ENCODE peak calls at places on chromosomes 12 and 14, in four cellular contexts. L, M, F and C are unnamed samples.

GRCh38 chr12:42145552-42146215 is 1.0 kb upstream of the GXYLT1 start:
- DNase-seq in L (no peak), M (no peak), F (no peak), C (no peak)

GRCh38 chr12:26119391-26119981 is 5.4 kb downstream of the BHLHE41 start:
- DNase-seq in L (no peak), M (no peak), F (no peak), C (peak; percentile 59)

GRCh38 chr12:49389092-49389703 is 21.9 kb downstream of the SPATS2 start:
- DNase-seq in L (peak; percentile 62), M (no peak), F (no peak), C (peak; percentile 46)

GRCh38 chr12:14710632-14711324 is 14.4 kb upstream of the GUCY2C start:
- DNase-seq in L (no peak), M (no peak), F (no peak), C (no peak)

GRCh38 chr14:79706382-79706781 is 504.9 kb downstream of the DIO2 start:
- DNase-seq in L (no peak), F (no peak), M (no peak), C (no peak)

GRCh38 chr12:32390572-32391219 is 8.7 kb upstream of the FGD4 start:
- DNase-seq in F (peak; percentile 7), M (no peak), L (no peak), C (peak; percentile 93)

GRCh38 chr12:21891763-21892217 is 49.4 kb downstream of the ABCC9 start:
- DNase-seq in F (peak; percentile 40), L (no peak), M (no peak), C (no peak)

GRCh38 chr14:76919811-76920571 is 93.8 kb downstream of the LRRC74A start:
- DNase-seq in L (no peak), F (peak; percentile 67), M (no peak), C (peak; percentile 34)

GRCh38 chr12:96365604-96366230 is 34.5 kb downstream of the CDK17 start:
- DNase-seq in L (no peak), F (no peak), M (no peak), C (no peak)

GRCh38 chr12:80681-81190 is 14.2 kb downstream of the IQSEC3 start:
- DNase-seq in M (no peak), L (no peak), F (no peak), C (no peak)

GRCh38 chr12:2504577-2504976 is 290.2 kb upstream of the FKBP4 start:
- DNase-seq in M (no peak), L (no peak), F (no peak), C (no peak)

GRCh38 chr14:52299692-52300278 is 14.3 kb upstream of the PTGER2 start:
- DNase-seq in F (no peak), M (no peak), L (no peak), C (no peak)

GRCh38 chr12:91133871-91134270 is 22.6 kb upstream of the LUM start:
- DNase-seq in M (no peak), L (no peak), F (no peak), C (no peak)

GRCh38 chr12:78121969-78122610 is 291.4 kb downstream of the NAV3 start:
- DNase-seq in F (no peak), L (no peak), M (no peak), C (no peak)

GRCh38 chr14:71473843-71474242 is 458.4 kb upstream of the RGS6 start:
- DNase-seq in M (no peak), L (no peak), F (no peak), C (no peak)

GRCh38 chr12:120640840-120641833 is 711 bp downstream of the CABP1 start:
- DNase-seq in L (peak; percentile 72), F (peak; percentile 32), M (peak; percentile 5), C (peak; percentile 65)

GRCh38 chr12:92735131-92735721 is 32.4 kb downstream of the PLEKHG7 start:
- DNase-seq in L (no peak), M (no peak), F (peak; percentile 27), C (no peak)

GRCh38 chr12:28793767-28794166 is 355.3 kb upstream of the FAR2 start:
- DNase-seq in M (no peak), L (no peak), F (no peak), C (no peak)

GRCh38 chr12:60710246-60710645 is 1114.4 kb downstream of the SLC16A7 start:
- DNase-seq in F (no peak), M (no peak), L (no peak), C (no peak)

GRCh38 chr12:16962889-16963288 is 356.9 kb upstream of the LMO3 start:
- DNase-seq in F (no peak), M (no peak), L (no peak), C (no peak)

GRCh38 chr14:91245029-91245428 is 525 bp upstream of the GPR68 start:
- DNase-seq in L (no peak), F (no peak), M (no peak), C (no peak)

GRCh38 chr14:100762089-100762515 is 35.4 kb downstream of the DLK1 start:
- DNase-seq in M (no peak), L (no peak), F (no peak), C (no peak)

GRCh38 chr14:104891664-104892500 is 26.8 kb downstream of the CEP170B start:
- DNase-seq in F (peak; percentile 3), M (no peak), L (peak; percentile 3), C (no peak)

GRCh38 chr14:24806061-24806678 is 172.2 kb upstream of the GZMB start:
- DNase-seq in L (peak; percentile 78), F (peak; percentile 69), M (no peak), C (peak; percentile 80)

GRCh38 chr12:108115746-108116125 is 13.4 kb upstream of the WSCD2 start:
- DNase-seq in M (no peak), L (no peak), F (no peak), C (no peak)

GRCh38 chr14:66999978-67000377 is 189.3 kb upstream of the GARIN2 start:
- DNase-seq in L (no peak), F (no peak), M (no peak), C (no peak)

GRCh38 chr14:91062600-91062999 is 2.2 kb upstream of the RPS6KA5 start:
- DNase-seq in M (no peak), L (no peak), F (no peak), C (no peak)